ENCODE peak calls at places on chromosomes 13 and 19, in five cellular contexts. D is nephron progenitor cell, E is H9, B is neural crest cell, F is body of pancreas. I is an unnamed sample.

GRCh38 chr19:9498183-9498902 is at the start of gene ZNF560:
- DNase-seq in D (no peak), E (peak; percentile 28), B (no peak), F (no peak), I (no peak)

GRCh38 chr13:33446821-33447481 is 161.4 kb upstream of the STARD13 start:
- DNase-seq in D (no peak), E (no peak), B (no peak), F (peak; percentile 18), I (no peak)

GRCh38 chr13:94917814-94918213 is 205.5 kb upstream of the SOX21 start:
- DNase-seq in D (peak; percentile 33), E (peak; percentile 40), B (no peak), F (no peak), I (no peak)

GRCh38 chr13:37923236-37923635 is 53.7 kb upstream of the TRPC4 start:
- DNase-seq in D (no peak), E (no peak), B (no peak), F (no peak), I (no peak)

GRCh38 chr13:19618925-19619324 is 14.5 kb upstream of the MPHOSPH8 start:
- DNase-seq in D (peak; percentile 6), E (peak; percentile 33), B (peak; percentile 15), F (no peak), I (no peak)

GRCh38 chr19:7360393-7360984 is 11.8 kb downstream of the ARHGEF18 start:
- DNase-seq in D (no peak), E (no peak), B (no peak), F (no peak), I (no peak)

GRCh38 chr19:39207293-39207836 is 3.3 kb upstream of the SYCN start:
- DNase-seq in D (no peak), E (no peak), B (no peak), F (no peak), I (no peak)

GRCh38 chr19:12938536-12939291 is at the start of gene CALR:
- DNase-seq in D (no peak), E (no peak), B (no peak), F (peak; percentile 44), I (no peak)

GRCh38 chr13:97021241-97021640 is 27.0 kb upstream of the OXGR1 start:
- DNase-seq in D (no peak), E (no peak), B (no peak), F (no peak), I (no peak)

GRCh38 chr19:56980864-56981263 is 138.9 kb upstream of the USP29 start:
- DNase-seq in D (no peak), E (no peak), B (no peak), F (no peak), I (no peak)

GRCh38 chr19:38944981-38945506 is 14.3 kb downstream of the MRPS12 start:
- DNase-seq in D (peak; percentile 25), E (no peak), B (no peak), F (no peak), I (no peak)

GRCh38 chr13:63364159-63364558 is 1948.5 kb upstream of the PCDH20 start:
- DNase-seq in D (no peak), E (no peak), B (no peak), F (no peak), I (no peak)

GRCh38 chr13:53015044-53015443 is 13.6 kb upstream of the OLFM4 start:
- DNase-seq in D (no peak), E (no peak), B (no peak), F (no peak), I (no peak)

GRCh38 chr13:107866007-107866665 is 349.2 kb downstream of the LIG4 start:
- DNase-seq in D (peak; percentile 60), E (peak; percentile 58), B (peak; percentile 36), F (peak; percentile 37), I (no peak)

GRCh38 chr19:23991170-23991569 is 76.5 kb downstream of the ZNF726 start:
- DNase-seq in D (no peak), E (no peak), B (no peak), F (peak; percentile 79), I (no peak)

GRCh38 chr13:27130223-27131015 is 41.2 kb downstream of the USP12 start:
- DNase-seq in D (no peak), E (no peak), B (no peak), F (no peak), I (no peak)

GRCh38 chr13:50400930-50401553 is 385.8 kb downstream of the KCNRG start:
- DNase-seq in D (no peak), E (no peak), B (no peak), F (no peak), I (no peak)

GRCh38 chr13:50126378-50127016 is 111.3 kb downstream of the KCNRG start:
- DNase-seq in D (peak; percentile 25), E (peak; percentile 39), B (no peak), F (no peak), I (no peak)

GRCh38 chr13:99774644-99775043 is 196.9 kb downstream of the ZIC5 start:
- DNase-seq in D (no peak), E (no peak), B (no peak), F (no peak), I (no peak)

GRCh38 chr13:96848275-96848674 is 146.0 kb downstream of the OXGR1 start:
- DNase-seq in D (no peak), E (no peak), B (no peak), F (no peak), I (no peak)

GRCh38 chr13:30051531-30052060 is 201.2 kb upstream of the UBL3 start:
- DNase-seq in D (no peak), E (no peak), B (no peak), F (no peak), I (no peak)

GRCh38 chr13:44918323-44919102 is 70.8 kb downstream of the NUFIP1 start:
- DNase-seq in D (peak; percentile 89), E (peak; percentile 93), B (peak; percentile 81), F (peak; percentile 93), I (peak; percentile 97)

GRCh38 chr13:51760592-51760991 is 43.4 kb downstream of the DHRS12 start:
- DNase-seq in D (no peak), E (no peak), B (no peak), F (no peak), I (no peak)

GRCh38 chr19:17292301-17293074 is 10.7 kb downstream of the ABHD8 start:
- DNase-seq in D (peak; percentile 92), E (peak; percentile 95), B (peak; percentile 76), F (peak; percentile 51), I (peak; percentile 86)

GRCh38 chr13:22793598-22794134 is 387.1 kb upstream of the SGCG start:
- DNase-seq in D (peak; percentile 17), E (no peak), B (no peak), F (no peak), I (no peak)

GRCh38 chr19:4671182-4671851 is 1.2 kb upstream of the MYDGF start:
- DNase-seq in D (no peak), E (no peak), B (no peak), F (no peak), I (no peak)

GRCh38 chr13:78265098-78265497 is 338.3 kb downstream of the POU4F1 start:
- DNase-seq in D (no peak), E (no peak), B (no peak), F (no peak), I (no peak)

GRCh38 chr19:29086182-29086581 is 126.8 kb downstream of the UQCRFS1 start:
- DNase-seq in D (no peak), E (no peak), B (no peak), F (peak; percentile 39), I (no peak)
- TF ChIP-seq CTCF in D (no peak), E (no peak), B (no peak), F (no peak), I (no peak)

GRCh38 chr13:36417328-36417727 is 15.0 kb upstream of the CCNA1 start:
- DNase-seq in D (no peak), E (no peak), B (no peak), F (no peak), I (no peak)

GRCh38 chr13:36421447-36421846 is 10.8 kb upstream of the CCNA1 start:
- DNase-seq in D (no peak), E (no peak), B (no peak), F (no peak), I (no peak)

GRCh38 chr13:36418022-36418805 is 14.1 kb upstream of the CCNA1 start:
- DNase-seq in D (no peak), E (no peak), B (no peak), F (no peak), I (no peak)

GRCh38 chr13:36420437-36420891 is 11.8 kb upstream of the CCNA1 start:
- DNase-seq in D (peak; percentile 82), E (peak; percentile 78), B (peak; percentile 85), F (peak; percentile 67), I (peak; percentile 82)
- TF ChIP-seq CTCF in D (peak; percentile 85), E (peak; percentile 94), B (peak; percentile 94), F (peak; percentile 73), I (peak; percentile 25)

GRCh38 chr19:29245221-29245620 is 32.3 kb upstream of the UQCRFS1 start:
- DNase-seq in D (no peak), E (no peak), B (no peak), F (no peak), I (no peak)

GRCh38 chr19:29241324-29241723 is 28.4 kb upstream of the UQCRFS1 start:
- DNase-seq in D (no peak), E (no peak), B (no peak), F (no peak), I (no peak)

GRCh38 chr19:29248332-29248844 is 35.4 kb upstream of the UQCRFS1 start:
- DNase-seq in D (no peak), E (peak; percentile 35), B (no peak), F (no peak), I (no peak)

GRCh38 chr19:29247912-29248311 is 35.0 kb upstream of the UQCRFS1 start:
- DNase-seq in D (no peak), E (peak; percentile 25), B (no peak), F (no peak), I (no peak)

DNA sequence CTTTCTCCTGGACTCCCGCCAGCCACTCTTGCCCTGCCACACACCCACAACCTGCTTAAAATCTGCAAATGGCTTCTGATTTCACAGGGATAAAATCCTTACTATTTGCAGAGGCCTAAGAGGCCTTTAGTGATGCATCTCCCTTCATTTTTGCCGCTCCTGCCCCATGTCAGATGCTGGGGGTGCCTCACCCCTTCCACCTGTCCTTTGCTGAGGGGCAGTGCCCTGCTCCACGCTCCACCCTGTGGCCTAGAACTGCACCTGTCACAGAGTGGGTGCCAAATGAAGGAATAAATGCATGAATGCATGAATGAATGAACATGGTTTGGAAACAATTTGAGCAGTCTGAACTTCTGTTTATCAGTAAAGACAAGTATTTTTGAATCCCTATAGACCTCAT is 34.1 kb upstream of the UQCRFS1 start:
- DNase-seq in D (no peak), E (no peak), B (no peak), F (no peak), I (no peak)
- TF ChIP-seq CTCF in D (no peak), E (peak; percentile 55), B (peak; percentile 31), F (no peak), I (no peak)

DNA sequence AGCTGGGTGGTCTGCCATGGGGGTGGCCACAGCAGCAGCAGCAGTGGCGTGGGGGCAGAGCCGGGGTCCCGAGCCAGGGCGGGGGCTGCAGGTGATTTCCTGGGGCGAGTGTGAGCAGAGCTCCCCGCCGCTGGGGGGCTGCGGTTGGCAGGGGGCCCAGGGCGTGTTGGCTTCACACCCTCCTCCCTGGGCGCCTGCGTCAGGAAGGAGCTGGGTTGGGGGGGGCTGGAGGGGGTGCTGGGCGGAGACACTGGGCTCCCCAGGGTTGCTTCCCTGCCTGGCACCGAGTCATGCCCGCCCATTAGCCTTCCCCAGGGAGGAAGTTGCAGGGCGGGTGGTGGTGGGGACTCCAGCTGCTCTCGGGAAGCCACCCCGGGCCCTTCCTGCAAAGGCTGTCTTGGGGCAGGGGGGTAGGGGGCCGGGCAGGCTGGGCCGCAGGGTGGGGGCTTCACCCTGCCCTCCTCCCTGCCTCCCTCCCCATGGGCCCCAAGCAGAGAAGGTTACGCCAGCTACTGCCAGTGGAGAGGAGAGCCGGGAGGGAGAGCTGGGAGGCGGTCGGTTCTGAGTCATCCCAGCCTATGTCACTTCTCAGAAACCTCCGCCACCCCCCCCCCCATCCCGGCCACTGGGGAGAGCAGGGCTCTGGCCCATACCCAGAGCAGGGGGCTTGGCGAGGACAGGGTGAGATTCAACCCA is 4.6 kb downstream of the MIDN start:
- DNase-seq in D (no peak), E (no peak), B (no peak), F (peak; percentile 94), I (peak; percentile 90)
- TF ChIP-seq CTCF in D (no peak), E (no peak), B (no peak), F (no peak), I (peak; percentile 21)